ENCODE peak calls at places on chromosomes 12 and 14, in nine cellular contexts. C is Karpas-422, R is GM23248, L is IMR-90, E is HCT116, F is HepG2, M is fibroblast of lung, H is K562, J is astrocyte. A is an unnamed sample.
A peak's percentile ranks its signal among the peaks of the same experiment; 100 is the strongest.

GRCh38 chr12:8953773-8954402 is 4.4 kb upstream of the M6PR start:
- DNase-seq in C (no peak), R (no peak), L (no peak), E (no peak), F (no peak), M (no peak), H (no peak), J (no peak), A (no peak)

GRCh38 chr14:93893550-93894329 is 33.4 kb upstream of the FAM181A start:
- DNase-seq in C (no peak), R (peak; percentile 3), L (no peak), E (no peak), F (no peak), M (no peak), H (no peak), J (no peak), A (peak; percentile 50)

GRCh38 chr14:89848165-89848564 is 106.4 kb downstream of the EFCAB11 start:
- DNase-seq in C (no peak), R (peak; percentile 36), L (peak; percentile 71), E (no peak), F (no peak), M (peak; percentile 39), H (no peak), J (no peak), A (no peak)

GRCh38 chr12:30967026-30967425 is 40.5 kb downstream of the TSPAN11 start:
- DNase-seq in C (no peak), R (no peak), L (no peak), E (no peak), F (no peak), M (no peak), H (no peak), J (no peak), A (no peak)

GRCh38 chr14:81406863-81407262 is 6.7 kb upstream of the STON2 start:
- DNase-seq in C (no peak), R (peak; percentile 62), L (peak; percentile 1), E (no peak), F (peak; percentile 11), M (peak; percentile 74), H (peak; percentile 57), J (peak; percentile 72), A (no peak)

GRCh38 chr12:94867066-94867855 is 136.2 kb downstream of the NDUFA12 start:
- DNase-seq in C (no peak), R (no peak), L (peak; percentile 17), E (no peak), F (no peak), M (peak; percentile 68), H (no peak), J (peak; percentile 56), A (no peak)

GRCh38 chr12:12238605-12239004 is 28.2 kb downstream of the LRP6 start:
- DNase-seq in C (no peak), R (no peak), L (no peak), E (no peak), F (no peak), M (no peak), H (no peak), J (no peak), A (no peak)

GRCh38 chr12:105783983-105784947 is 354.5 kb downstream of the NUAK1 start:
- DNase-seq in C (peak; percentile 46), R (no peak), L (no peak), E (no peak), F (no peak), M (no peak), H (no peak), J (no peak), A (no peak)

GRCh38 chr14:63100597-63100996 is 55.3 kb upstream of the KCNH5 start:
- DNase-seq in C (no peak), R (no peak), L (no peak), E (no peak), F (no peak), M (no peak), H (no peak), J (no peak), A (no peak)

GRCh38 chr14:88199882-88200281 is 123.2 kb downstream of the KCNK10 start:
- DNase-seq in C (no peak), R (no peak), L (no peak), E (no peak), F (no peak), M (no peak), H (no peak), J (no peak), A (no peak)

GRCh38 chr12:131930510-131930909 is 1.4 kb downstream of the PUS1 start:
- DNase-seq in C (no peak), R (no peak), L (no peak), E (no peak), F (no peak), M (no peak), H (no peak), J (no peak), A (no peak)

GRCh38 chr12:131927110-131928079 is 1.7 kb upstream of the PUS1 start:
- DNase-seq in C (no peak), R (no peak), L (no peak), E (no peak), F (no peak), M (no peak), H (no peak), J (no peak), A (no peak)

GRCh38 chr12:131928765-131929529 is at the start of gene PUS1:
- DNase-seq in C (peak; percentile 97), R (peak; percentile 98), L (peak; percentile 91), E (peak; percentile 86), F (peak; percentile 88), M (peak; percentile 93), H (peak; percentile 96), J (peak; percentile 86), A (peak; percentile 92)

GRCh38 chr12:131929530-131930456 is 717 bp downstream of the PUS1 start:
- DNase-seq in C (peak; percentile 75), R (peak; percentile 68), L (peak; percentile 10), E (no peak), F (no peak), M (peak; percentile 29), H (peak; percentile 77), J (no peak), A (no peak)

DNA sequence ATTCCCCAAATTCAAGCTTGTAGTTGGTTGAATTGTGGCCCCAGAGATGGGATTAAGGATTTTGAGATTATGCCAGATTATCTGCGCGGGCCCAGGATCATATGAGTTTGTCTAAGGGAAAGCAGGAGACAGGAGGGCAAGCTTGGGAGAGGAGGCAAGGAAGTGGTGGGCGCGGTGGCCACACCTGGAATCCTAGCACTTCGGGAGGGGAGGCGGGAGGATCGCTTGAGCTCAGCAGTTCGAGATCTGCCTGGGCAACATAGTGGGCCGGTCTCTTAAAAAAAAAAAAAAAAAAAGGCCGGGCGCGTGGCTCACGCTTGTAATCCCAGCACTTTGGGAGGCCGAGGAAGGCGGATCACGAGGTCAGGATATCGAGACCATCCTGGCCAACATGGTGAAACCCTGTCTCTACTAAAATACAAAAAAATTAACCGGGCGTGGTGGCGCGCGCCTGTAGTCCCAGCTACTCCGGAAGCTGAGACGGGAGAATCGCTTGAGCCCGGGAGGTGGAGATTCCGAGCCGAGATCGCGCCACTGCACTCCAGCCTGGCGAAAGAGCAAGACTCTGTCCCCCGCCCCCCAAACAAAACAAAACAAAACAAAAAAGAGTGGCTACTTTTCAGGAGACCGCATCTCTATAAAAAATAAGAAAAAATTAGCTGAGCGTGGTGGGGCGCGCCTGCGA is 854 bp upstream of the PUS1 start:
- DNase-seq in C (no peak), R (no peak), L (peak; percentile 30), E (no peak), F (no peak), M (peak; percentile 10), H (peak; percentile 73), J (no peak), A (no peak)
- H3K9ac ChIP-seq in C (peak overlapping the region; percentile 69), R (peak overlapping the region; percentile 92), L (peak overlapping the region; percentile 83), E (peak overlapping the region; percentile 78), F (peak overlapping the region; percentile 78), M (peak overlapping the region; percentile 52), H (peak overlapping the region; percentile 79), J (peak overlapping the region; percentile 81), A (no peak overlapping the region)

GRCh38 chr14:72882047-72882446 is 11.9 kb downstream of the DPF3 start:
- DNase-seq in C (no peak), R (no peak), L (no peak), E (no peak), F (no peak), M (no peak), H (no peak), J (no peak), A (no peak)

GRCh38 chr14:72883109-72883508 is 10.8 kb downstream of the DPF3 start:
- DNase-seq in C (no peak), R (no peak), L (no peak), E (no peak), F (no peak), M (no peak), H (no peak), J (no peak), A (no peak)

GRCh38 chr14:72884386-72884785 is 9.5 kb downstream of the DPF3 start:
- DNase-seq in C (no peak), R (no peak), L (no peak), E (no peak), F (no peak), M (no peak), H (no peak), J (no peak), A (no peak)

GRCh38 chr14:72880820-72881219 is 13.1 kb downstream of the DPF3 start:
- DNase-seq in C (no peak), R (no peak), L (no peak), E (no peak), F (no peak), M (no peak), H (peak; percentile 22), J (no peak), A (no peak)

GRCh38 chr14:72883963-72884362 is 9.9 kb downstream of the DPF3 start:
- DNase-seq in C (no peak), R (peak; percentile 28), L (peak; percentile 55), E (no peak), F (no peak), M (peak; percentile 45), H (no peak), J (peak; percentile 32), A (no peak)
- H3K27ac ChIP-seq in C (no peak overlapping the region), R (no peak overlapping the region), L (no peak overlapping the region), E (no peak overlapping the region), F (no peak overlapping the region), M (no peak overlapping the region), H (no peak overlapping the region), J (peak overlapping the region; percentile 21), A (no peak overlapping the region)

GRCh38 chr14:20455355-20456300 is 602 bp downstream of the APEX1 start:
- DNase-seq in C (peak; percentile 97), R (peak; percentile 93), L (peak; percentile 89), E (no peak), F (no peak), M (peak; percentile 90), H (peak; percentile 89), J (peak; percentile 87), A (no peak)
- H2AFZ ChIP-seq in C (peak overlapping the region; percentile 66), R (peak overlapping the region; percentile 90), L (peak overlapping the region; percentile 97), E (no peak overlapping the region), F (no peak overlapping the region), M (peak overlapping the region; percentile 90), H (peak overlapping the region; percentile 96), J (peak overlapping the region; percentile 73), A (peak overlapping the region; percentile 87)

DNA sequence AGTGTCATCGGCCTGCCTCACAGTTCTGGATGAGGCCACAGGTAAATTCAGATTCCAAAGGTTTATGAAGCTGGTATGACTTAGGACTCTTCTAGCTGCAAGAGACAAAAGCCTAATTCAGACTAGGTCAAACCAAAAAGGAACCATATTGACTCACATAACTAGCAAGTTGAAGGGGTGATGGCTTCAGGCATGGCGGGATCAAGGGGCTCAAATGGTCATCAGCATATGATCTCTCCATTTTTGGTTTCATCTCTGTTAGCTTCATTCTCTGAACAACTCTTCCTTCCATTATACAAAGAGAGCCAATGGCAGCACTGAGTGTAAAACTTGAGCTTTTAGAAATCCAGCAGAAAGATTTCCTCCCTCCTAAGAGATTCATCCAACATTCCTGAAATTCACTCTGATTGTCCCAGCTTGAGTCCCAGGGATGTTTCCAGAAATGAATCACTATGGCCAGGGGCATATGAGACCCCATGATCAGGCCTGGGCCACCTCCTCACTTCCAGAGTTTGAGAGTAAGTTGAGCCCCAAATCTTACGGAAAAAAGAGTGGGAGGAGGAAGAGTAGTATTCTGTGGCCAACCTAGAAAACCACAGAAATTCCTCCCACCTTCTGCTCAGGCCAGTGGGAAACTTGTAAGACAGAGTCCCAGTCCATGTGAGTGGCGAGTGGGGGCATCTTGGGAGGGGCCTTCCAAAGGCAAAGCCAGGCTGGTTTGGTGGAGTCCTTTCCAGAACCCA is 2.0 kb upstream of the MAP1LC3B2 start:
- DNase-seq in C (no peak), R (peak; percentile 47), L (peak; percentile 26), E (no peak), F (no peak), M (peak; percentile 76), H (peak; percentile 49), J (peak; percentile 71), A (no peak)
- H3K9ac ChIP-seq in C (no peak overlapping the region), R (no peak overlapping the region), L (no peak overlapping the region), E (no peak overlapping the region), F (no peak overlapping the region), M (no peak overlapping the region), H (peak overlapping the region; percentile 89), J (no peak overlapping the region), A (peak overlapping the region; percentile 2)